ENCODE peak calls at places on chromosomes 7 and 10, in ten cellular contexts. One of them, this sample, is unnamed. For H3K4me1, the result is how much of the 10 kb centered on the place peaks cover.

GRCh38 chr7:130337410-130337971 is 7.1 kb upstream of the CPA5 start:
- DNase-seq in CD8-positive, alpha-beta T cell: no peak
- DNase-seq in ascending aorta: no peak
- DNase-seq in aorta: no peak
- DNase-seq in fibroblast of lung: no peak
- DNase-seq in colonic mucosa: no peak
- DNase-seq in lung: no peak
- DNase-seq in mucosa of descending colon: no peak
- DNase-seq in adipocyte: no peak
- DNase-seq in thoracic aorta: no peak
- DNase-seq in this sample: peak

GRCh38 chr10:129207276-129207675 is 259.8 kb upstream of the MGMT start:
- DNase-seq in ascending aorta: no peak
- DNase-seq in colonic mucosa: no peak
- DNase-seq in aorta: no peak
- DNase-seq in fibroblast of lung: no peak
- DNase-seq in thoracic aorta: no peak
- DNase-seq in mucosa of descending colon: no peak
- DNase-seq in CD8-positive, alpha-beta T cell: no peak
- DNase-seq in adipocyte: no peak
- DNase-seq in lung: no peak
- DNase-seq in this sample: no peak

GRCh38 chr10:74081192-74081803 is 69.3 kb downstream of the AP3M1 start:
- DNase-seq in adipocyte: peak
- DNase-seq in aorta: no peak
- DNase-seq in fibroblast of lung: peak
- DNase-seq in CD8-positive, alpha-beta T cell: peak
- DNase-seq in colonic mucosa: peak
- DNase-seq in lung: peak
- DNase-seq in thoracic aorta: no peak
- DNase-seq in ascending aorta: no peak
- DNase-seq in mucosa of descending colon: no peak
- DNase-seq in this sample: peak

GRCh38 chr10:77531441-77532001 is 106.1 kb downstream of the KCNMA1 start:
- DNase-seq in colonic mucosa: no peak
- DNase-seq in ascending aorta: peak
- DNase-seq in thoracic aorta: peak
- DNase-seq in lung: no peak
- DNase-seq in fibroblast of lung: peak
- DNase-seq in aorta: peak
- DNase-seq in adipocyte: peak
- DNase-seq in mucosa of descending colon: no peak
- DNase-seq in CD8-positive, alpha-beta T cell: no peak
- DNase-seq in this sample: no peak

GRCh38 chr10:93995598-93996271 is 2.0 kb downstream of the PLCE1 start:
- DNase-seq in fibroblast of lung: peak
- DNase-seq in adipocyte: peak
- DNase-seq in colonic mucosa: peak
- DNase-seq in mucosa of descending colon: no peak
- DNase-seq in aorta: no peak
- DNase-seq in ascending aorta: no peak
- DNase-seq in thoracic aorta: no peak
- DNase-seq in CD8-positive, alpha-beta T cell: no peak
- DNase-seq in lung: no peak
- DNase-seq in this sample: no peak

GRCh38 chr7:105978035-105978434 is 15.0 kb downstream of the CDHR3 start:
- DNase-seq in thoracic aorta: no peak
- DNase-seq in mucosa of descending colon: no peak
- DNase-seq in ascending aorta: no peak
- DNase-seq in aorta: no peak
- DNase-seq in colonic mucosa: no peak
- DNase-seq in lung: peak
- DNase-seq in fibroblast of lung: no peak
- DNase-seq in adipocyte: no peak
- DNase-seq in CD8-positive, alpha-beta T cell: no peak
- DNase-seq in this sample: no peak

GRCh38 chr7:34719651-34720050 is 61.6 kb downstream of the NPSR1 start:
- DNase-seq in aorta: no peak
- DNase-seq in colonic mucosa: no peak
- DNase-seq in thoracic aorta: no peak
- DNase-seq in adipocyte: no peak
- DNase-seq in fibroblast of lung: no peak
- DNase-seq in ascending aorta: no peak
- DNase-seq in mucosa of descending colon: no peak
- DNase-seq in lung: no peak
- DNase-seq in CD8-positive, alpha-beta T cell: no peak
- DNase-seq in this sample: no peak

GRCh38 chr7:7125993-7126392 is 56.4 kb upstream of the C1GALT1 start:
- DNase-seq in lung: no peak
- DNase-seq in CD8-positive, alpha-beta T cell: no peak
- DNase-seq in adipocyte: no peak
- DNase-seq in thoracic aorta: no peak
- DNase-seq in aorta: no peak
- DNase-seq in mucosa of descending colon: no peak
- DNase-seq in fibroblast of lung: no peak
- DNase-seq in colonic mucosa: no peak
- DNase-seq in ascending aorta: no peak
- DNase-seq in this sample: no peak

GRCh38 chr7:74461970-74462706 is 8.4 kb downstream of the GTF2IRD1 start:
- DNase-seq in colonic mucosa: no peak
- DNase-seq in mucosa of descending colon: no peak
- DNase-seq in fibroblast of lung: no peak
- DNase-seq in ascending aorta: no peak
- DNase-seq in adipocyte: no peak
- DNase-seq in lung: no peak
- DNase-seq in CD8-positive, alpha-beta T cell: no peak
- DNase-seq in thoracic aorta: no peak
- DNase-seq in aorta: no peak
- DNase-seq in this sample: no peak

GRCh38 chr7:98359395-98359794 is 41.5 kb downstream of the BAIAP2L1 start:
- DNase-seq in ascending aorta: no peak
- DNase-seq in lung: no peak
- DNase-seq in CD8-positive, alpha-beta T cell: no peak
- DNase-seq in thoracic aorta: no peak
- DNase-seq in colonic mucosa: no peak
- DNase-seq in adipocyte: no peak
- DNase-seq in aorta: no peak
- DNase-seq in mucosa of descending colon: no peak
- DNase-seq in fibroblast of lung: no peak
- DNase-seq in this sample: no peak

GRCh38 chr7:157238087-157238486 is 98.7 kb upstream of the DNAJB6 start:
- DNase-seq in ascending aorta: no peak
- DNase-seq in aorta: no peak
- DNase-seq in adipocyte: no peak
- DNase-seq in CD8-positive, alpha-beta T cell: no peak
- DNase-seq in mucosa of descending colon: no peak
- DNase-seq in fibroblast of lung: no peak
- DNase-seq in colonic mucosa: peak
- DNase-seq in lung: no peak
- DNase-seq in thoracic aorta: no peak
- DNase-seq in this sample: peak

GRCh38 chr10:114121031-114121430 is 53.0 kb downstream of the CCDC186 start:
- DNase-seq in lung: no peak
- DNase-seq in thoracic aorta: no peak
- DNase-seq in colonic mucosa: no peak
- DNase-seq in mucosa of descending colon: no peak
- DNase-seq in aorta: no peak
- DNase-seq in fibroblast of lung: no peak
- DNase-seq in ascending aorta: no peak
- DNase-seq in adipocyte: no peak
- DNase-seq in CD8-positive, alpha-beta T cell: no peak
- DNase-seq in this sample: no peak

GRCh38 chr10:6722616-6723004 is 142.5 kb upstream of the PRKCQ start:
- DNase-seq in thoracic aorta: no peak
- DNase-seq in fibroblast of lung: peak
- DNase-seq in CD8-positive, alpha-beta T cell: no peak
- DNase-seq in ascending aorta: no peak
- DNase-seq in mucosa of descending colon: no peak
- DNase-seq in aorta: no peak
- DNase-seq in lung: no peak
- DNase-seq in colonic mucosa: no peak
- DNase-seq in adipocyte: no peak
- DNase-seq in this sample: no peak

GRCh38 chr7:73828107-73828803 is 2.5 kb upstream of the CLDN4 start:
- DNase-seq in adipocyte: no peak
- DNase-seq in CD8-positive, alpha-beta T cell: no peak
- DNase-seq in fibroblast of lung: peak
- DNase-seq in aorta: no peak
- DNase-seq in ascending aorta: no peak
- DNase-seq in thoracic aorta: no peak
- DNase-seq in mucosa of descending colon: peak
- DNase-seq in colonic mucosa: peak
- DNase-seq in lung: no peak
- DNase-seq in this sample: no peak

GRCh38 chr10:85548038-85548437 is 818.6 kb downstream of the GRID1 start:
- DNase-seq in mucosa of descending colon: peak
- DNase-seq in lung: no peak
- DNase-seq in ascending aorta: no peak
- DNase-seq in adipocyte: peak
- DNase-seq in CD8-positive, alpha-beta T cell: no peak
- DNase-seq in colonic mucosa: peak
- DNase-seq in fibroblast of lung: peak
- DNase-seq in thoracic aorta: no peak
- DNase-seq in aorta: no peak
- DNase-seq in this sample: peak

DNA sequence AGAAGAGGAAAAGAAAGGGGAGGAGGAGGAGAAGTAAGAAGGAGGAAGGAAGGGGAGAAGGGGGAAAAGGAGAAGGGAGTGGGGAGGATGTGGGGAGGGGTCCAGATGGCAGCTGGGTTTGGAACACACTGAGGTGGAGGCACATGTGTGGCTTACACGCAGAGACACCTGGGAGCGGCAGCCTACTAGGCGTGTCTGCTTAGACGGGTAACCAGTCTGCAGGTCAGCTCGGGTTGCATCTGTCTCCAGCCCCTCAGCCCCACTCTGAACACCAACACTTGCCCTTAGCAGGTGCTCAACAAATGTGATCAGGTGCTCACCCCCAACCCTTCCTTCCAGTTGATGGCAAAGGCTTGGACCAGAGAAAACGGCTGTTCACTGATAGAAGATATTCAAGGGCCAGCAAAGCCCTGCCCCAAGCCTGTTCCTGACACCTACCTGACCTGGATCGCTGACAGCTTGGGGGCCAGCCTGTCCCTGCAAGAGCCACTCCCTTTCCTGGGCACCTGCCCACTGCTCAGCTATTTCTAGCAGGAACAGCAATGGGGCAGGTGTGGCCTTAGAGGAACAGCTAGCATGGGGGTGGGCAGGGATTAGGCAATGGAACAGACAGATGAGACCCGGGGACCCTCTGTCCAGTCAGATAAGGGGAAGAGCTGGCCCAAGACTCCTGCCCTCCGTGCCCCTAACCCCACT is 70.5 kb downstream of the SH3PXD2A start:
- DNase-seq in mucosa of descending colon: peak
- DNase-seq in CD8-positive, alpha-beta T cell: no peak
- DNase-seq in thoracic aorta: no peak
- DNase-seq in fibroblast of lung: no peak
- DNase-seq in adipocyte: no peak
- DNase-seq in colonic mucosa: peak
- DNase-seq in lung: peak
- DNase-seq in aorta: no peak
- DNase-seq in ascending aorta: no peak
- DNase-seq in this sample: no peak
- H3K4me1 ChIP-seq in mucosa of descending colon: half or more
- H3K4me1 ChIP-seq in CD8-positive, alpha-beta T cell: under half
- H3K4me1 ChIP-seq in thoracic aorta: under half
- H3K4me1 ChIP-seq in fibroblast of lung: under half
- H3K4me1 ChIP-seq in adipocyte: under half
- H3K4me1 ChIP-seq in colonic mucosa: under half
- H3K4me1 ChIP-seq in lung: under half
- H3K4me1 ChIP-seq in aorta: under half
- H3K4me1 ChIP-seq in ascending aorta: under half
- H3K4me1 ChIP-seq in this sample: under half

GRCh38 chr10:117345143-117345542 is 30.1 kb downstream of the PDZD8 start:
- DNase-seq in mucosa of descending colon: no peak
- DNase-seq in lung: no peak
- DNase-seq in thoracic aorta: no peak
- DNase-seq in adipocyte: no peak
- DNase-seq in CD8-positive, alpha-beta T cell: no peak
- DNase-seq in aorta: no peak
- DNase-seq in colonic mucosa: no peak
- DNase-seq in ascending aorta: no peak
- DNase-seq in fibroblast of lung: no peak
- DNase-seq in this sample: peak
- H3K4me1 ChIP-seq in mucosa of descending colon: half or more
- H3K4me1 ChIP-seq in lung: under half
- H3K4me1 ChIP-seq in thoracic aorta: under half
- H3K4me1 ChIP-seq in adipocyte: under half
- H3K4me1 ChIP-seq in CD8-positive, alpha-beta T cell: under half
- H3K4me1 ChIP-seq in aorta: under half
- H3K4me1 ChIP-seq in colonic mucosa: under half
- H3K4me1 ChIP-seq in ascending aorta: under half
- H3K4me1 ChIP-seq in fibroblast of lung: under half
- H3K4me1 ChIP-seq in this sample: under half

DNA sequence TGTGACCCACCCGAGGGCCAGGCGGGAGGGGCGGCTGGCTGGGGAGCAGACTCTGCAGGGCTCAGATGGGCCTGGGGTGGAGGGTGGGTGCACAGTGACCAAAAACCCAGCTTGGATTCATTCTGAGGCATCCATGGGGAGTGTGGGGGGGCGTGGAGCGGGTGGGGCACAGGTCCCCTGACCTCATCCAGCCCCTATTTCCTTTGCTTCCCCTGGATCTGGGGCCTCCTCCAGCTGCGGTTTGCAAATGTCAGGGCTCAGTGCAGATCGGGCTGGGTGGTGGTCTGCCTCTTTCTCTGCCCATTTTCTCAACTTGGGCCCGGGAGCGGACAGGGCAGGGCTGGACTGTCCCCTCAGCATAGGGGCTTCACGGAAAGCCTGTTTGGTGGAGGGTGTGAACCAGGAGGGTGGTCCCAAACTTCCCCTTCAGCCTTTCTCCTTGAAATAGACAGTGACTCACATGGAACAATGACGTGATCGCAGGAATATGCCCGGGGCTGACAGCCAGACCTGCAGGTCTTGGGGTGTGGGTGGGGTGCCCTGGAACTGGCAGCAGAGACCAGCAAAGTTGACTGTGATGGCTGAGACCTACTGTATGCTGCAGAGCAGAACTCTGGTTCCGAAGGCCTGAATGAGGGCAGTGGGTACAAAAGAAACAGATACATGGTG is 72.9 kb upstream of the PODXL start:
- DNase-seq in fibroblast of lung: peak
- DNase-seq in mucosa of descending colon: no peak
- DNase-seq in adipocyte: peak
- DNase-seq in lung: no peak
- DNase-seq in thoracic aorta: no peak
- DNase-seq in colonic mucosa: no peak
- DNase-seq in aorta: no peak
- DNase-seq in ascending aorta: no peak
- DNase-seq in CD8-positive, alpha-beta T cell: no peak
- DNase-seq in this sample: peak
- H3K4me1 ChIP-seq in fibroblast of lung: under half
- H3K4me1 ChIP-seq in mucosa of descending colon: under half
- H3K4me1 ChIP-seq in adipocyte: under half
- H3K4me1 ChIP-seq in lung: under half
- H3K4me1 ChIP-seq in thoracic aorta: under half
- H3K4me1 ChIP-seq in colonic mucosa: under half
- H3K4me1 ChIP-seq in aorta: under half
- H3K4me1 ChIP-seq in ascending aorta: under half
- H3K4me1 ChIP-seq in CD8-positive, alpha-beta T cell: under half
- H3K4me1 ChIP-seq in this sample: under half

GRCh38 chr10:58268946-58269831 is at the start of gene CISD1:
- DNase-seq in lung: peak
- DNase-seq in CD8-positive, alpha-beta T cell: peak
- DNase-seq in aorta: peak
- DNase-seq in adipocyte: peak
- DNase-seq in thoracic aorta: peak
- DNase-seq in ascending aorta: peak
- DNase-seq in fibroblast of lung: peak
- DNase-seq in colonic mucosa: peak
- DNase-seq in mucosa of descending colon: peak
- DNase-seq in this sample: peak
- H3K4me1 ChIP-seq in lung: under half
- H3K4me1 ChIP-seq in CD8-positive, alpha-beta T cell: under half
- H3K4me1 ChIP-seq in aorta: under half
- H3K4me1 ChIP-seq in adipocyte: under half
- H3K4me1 ChIP-seq in thoracic aorta: under half
- H3K4me1 ChIP-seq in ascending aorta: under half
- H3K4me1 ChIP-seq in fibroblast of lung: under half
- H3K4me1 ChIP-seq in colonic mucosa: under half
- H3K4me1 ChIP-seq in mucosa of descending colon: under half
- H3K4me1 ChIP-seq in this sample: under half

This sample was measured in endodermal cell.